ENCODE peak calls at places on chromosomes 1 and 21, in five cellular contexts. Q, W, C, L and K are unnamed samples.

GRCh38 chr1:85358702-85359438 is 82.4 kb upstream of the BCL10 start:
- DNase-seq in Q (no peak), L (no peak), C (no peak), W (no peak), K (no peak)

GRCh38 chr1:154974808-154975408 is 427 bp downstream of the CKS1B start:
- DNase-seq in C (peak), W (peak), Q (peak), L (peak), K (peak)

GRCh38 chr1:203117611-203118575 is 9.6 kb upstream of the ADORA1 start:
- DNase-seq in W (peak), L (peak), C (no peak), Q (no peak), K (no peak)

GRCh38 chr1:36231191-36231590 is 6.9 kb downstream of the THRAP3 start:
- DNase-seq in Q (no peak), W (no peak), L (no peak), C (no peak), K (no peak)

GRCh38 chr1:152866321-152866720 is 6.5 kb downstream of the LCE7A start:
- DNase-seq in Q (no peak), W (no peak), C (no peak), L (no peak), K (no peak)

GRCh38 chr21:38440746-38441145 is 57.5 kb downstream of the ERG start:
- DNase-seq in L (no peak), C (no peak), W (no peak), Q (no peak), K (no peak)

GRCh38 chr1:28122183-28122582 is 33.8 kb upstream of the EYA3 start:
- DNase-seq in C (no peak), L (no peak), Q (no peak), W (no peak), K (no peak)

GRCh38 chr1:30415171-30415940 is 308.0 kb downstream of the MATN1 start:
- DNase-seq in L (no peak), W (no peak), Q (no peak), C (no peak), K (peak)

GRCh38 chr1:242847390-242847993 is 323.0 kb upstream of the PLD5 start:
- DNase-seq in W (no peak), C (peak), Q (no peak), L (no peak), K (no peak)

GRCh38 chr1:205488074-205488723 is 16.3 kb upstream of the CDK18 start:
- DNase-seq in L (peak), W (no peak), Q (no peak), C (peak), K (no peak)

GRCh38 chr1:41015894-41016470 is 5.5 kb downstream of the SLFNL1 start:
- DNase-seq in Q (no peak), W (no peak), C (no peak), L (no peak), K (no peak)

GRCh38 chr1:241639653-241640148 is 468 bp downstream of the CHML start:
- DNase-seq in W (peak), Q (peak), L (peak), C (peak), K (peak)

GRCh38 chr1:97071163-97071562 is 349.6 kb downstream of the PTBP2 start:
- DNase-seq in C (no peak), W (no peak), L (no peak), Q (no peak), K (no peak)

GRCh38 chr1:24047101-24047459 is 64.9 kb downstream of the MYOM3 start:
- DNase-seq in C (no peak), L (no peak), W (no peak), Q (no peak), K (no peak)

GRCh38 chr1:23585321-23586022 is 26.2 kb upstream of the ID3 start:
- DNase-seq in Q (no peak), W (no peak), L (no peak), C (no peak), K (peak)

GRCh38 chr1:9291914-9292360 is 757 bp upstream of the SPSB1 start:
- DNase-seq in Q (no peak), C (no peak), L (no peak), W (peak), K (no peak)

GRCh38 chr1:230048322-230048721 is 18.7 kb upstream of the GALNT2 start:
- DNase-seq in L (no peak), Q (no peak), C (no peak), W (no peak), K (no peak)

GRCh38 chr21:22813201-22813600 is 1815.0 kb downstream of the NCAM2 start:
- DNase-seq in C (no peak), W (no peak), Q (no peak), L (no peak), K (no peak)

GRCh38 chr1:161198877-161199431 is at the start of gene ADAMTS4:
- DNase-seq in L (no peak), Q (no peak), C (no peak), W (peak), K (no peak)

GRCh38 chr1:169711469-169712308 is at the start of gene SELL:
- DNase-seq in Q (peak), W (peak), C (peak), L (peak), K (no peak)

GRCh38 chr21:36759348-36760083 is 60.6 kb downstream of the SIM2 start:
- DNase-seq in C (no peak), W (no peak), L (no peak), Q (no peak), K (no peak)

GRCh38 chr1:116544588-116545358 is 26.1 kb downstream of the CD58 start:
- DNase-seq in C (no peak), W (no peak), L (no peak), Q (no peak), K (no peak)

GRCh38 chr1:2213576-2214505 is 14.3 kb upstream of the SKI start:
- DNase-seq in L (no peak), W (peak), Q (no peak), C (no peak), K (peak)

GRCh38 chr1:183033205-183033604 is 10.0 kb downstream of the LAMC1 start:
- DNase-seq in W (no peak), C (no peak), Q (no peak), L (no peak), K (no peak)

GRCh38 chr21:46229133-46229922 is 754 bp upstream of the LSS start:
- DNase-seq in W (peak), L (peak), C (peak), Q (no peak), K (peak)